ENCODE peak calls at places on chromosome 16, in six cellular contexts. F is central memory CD4-positive, alpha-beta T cell; J is hypothalamus; O is stimulated activated CD8-positive, alpha-beta memory T cell treated with anti-CD3 and anti-CD28 coated beads, Interleukin-15, amount 100 ng/mL, for 24 hours; W is AG09319; B is T-helper 1 cell. R is an unnamed sample.

GRCh38 chr16:81931927-81932326 is 79.3 kb downstream of the SDR42E1 start:
- DNase-seq in J (no peak), W (no peak), O (no peak), F (no peak), B (no peak), R (no peak)

GRCh38 chr16:2856061-2856670 is 1.8 kb downstream of the PRSS22 start:
- DNase-seq in F (no peak), O (no peak), B (no peak), W (no peak), J (no peak), R (no peak)

GRCh38 chr16:74264806-74265205 is 31.8 kb upstream of the PSMD7 start:
- DNase-seq in W (no peak), J (no peak), F (no peak), O (no peak), B (no peak), R (no peak)

GRCh38 chr16:8951447-8952280 is 12.0 kb downstream of the USP7 start:
- DNase-seq in B (no peak), O (no peak), J (no peak), W (no peak), F (no peak), R (no peak)

GRCh38 chr16:88197481-88198456 is 185.0 kb upstream of the ZNF469 start:
- DNase-seq in J (no peak), W (no peak), F (no peak), B (no peak), O (no peak), R (no peak)

GRCh38 chr16:54347961-54348360 is 61.4 kb upstream of the IRX3 start:
- DNase-seq in O (no peak), F (no peak), B (no peak), W (no peak), J (no peak), R (peak)

GRCh38 chr16:85401370-85401916 is 211.7 kb upstream of the GSE1 start:
- DNase-seq in F (no peak), B (no peak), O (no peak), W (no peak), J (no peak), R (no peak)

GRCh38 chr16:67833418-67834241 is 8.5 kb upstream of the THAP11 start:
- DNase-seq in F (peak), B (peak), W (peak), O (peak), J (peak), R (peak)

GRCh38 chr16:14249291-14250032 is 178.3 kb downstream of the MRTFB start:
- DNase-seq in B (peak), F (peak), O (no peak), W (peak), J (peak), R (no peak)

GRCh38 chr16:27515874-27516353 is 33.8 kb downstream of the GTF3C1 start:
- DNase-seq in B (no peak), O (no peak), W (no peak), J (no peak), F (no peak), R (no peak)

GRCh38 chr16:50152386-50152806 is 710 bp upstream of the TENT4B start:
- DNase-seq in O (peak), B (peak), W (no peak), F (peak), J (peak), R (no peak)

GRCh38 chr16:57041182-57042156 is 50.9 kb upstream of the CPNE2 start:
- DNase-seq in F (peak), J (no peak), B (peak), W (no peak), O (peak), R (no peak)

GRCh38 chr16:78005881-78006280 is 16.5 kb upstream of the CLEC3A start:
- DNase-seq in B (no peak), J (no peak), W (no peak), O (no peak), F (no peak), R (no peak)

GRCh38 chr16:20901441-20902112 is 1.0 kb downstream of the LYRM1 start:
- DNase-seq in J (peak), F (no peak), B (peak), W (no peak), O (no peak), R (peak)

GRCh38 chr16:27853101-27853500 is 210.4 kb downstream of the GSG1L start:
- DNase-seq in J (no peak), O (no peak), F (no peak), W (no peak), B (no peak), R (no peak)

GRCh38 chr16:46922239-46922638 is 38.1 kb downstream of the GPT2 start:
- DNase-seq in J (no peak), O (no peak), B (no peak), W (no peak), F (no peak), R (no peak)

GRCh38 chr16:22977294-22977697 is 163.3 kb downstream of the HS3ST2 start:
- DNase-seq in J (no peak), B (no peak), F (no peak), O (no peak), W (no peak), R (no peak)

GRCh38 chr16:4496305-4496704 is 20.1 kb downstream of the HMOX2 start:
- DNase-seq in F (no peak), W (no peak), O (no peak), J (no peak), B (no peak), R (no peak)

GRCh38 chr16:19774024-19774423 is 56.0 kb downstream of the IQCK start:
- DNase-seq in J (no peak), O (no peak), B (no peak), F (no peak), W (no peak), R (no peak)

GRCh38 chr16:54245788-54246453 is 40.7 kb downstream of the IRX3 start:
- DNase-seq in W (no peak), J (no peak), F (no peak), B (no peak), O (no peak), R (no peak)

GRCh38 chr16:70657956-70658355 is 11.6 kb downstream of the IL34 start:
- DNase-seq in W (no peak), O (no peak), J (no peak), B (no peak), F (no peak), R (no peak)

GRCh38 chr16:56369202-56369601 is 56.1 kb downstream of the AMFR start:
- DNase-seq in F (no peak), B (no peak), O (no peak), W (no peak), J (no peak), R (no peak)

GRCh38 chr16:69115361-69115760 is 9.9 kb downstream of the HAS3 start:
- DNase-seq in J (no peak), B (no peak), O (no peak), W (no peak), F (no peak), R (no peak)

GRCh38 chr16:65546353-65546791 is 424.5 kb upstream of the CDH11 start:
- DNase-seq in B (no peak), J (no peak), F (no peak), O (no peak), W (peak), R (no peak)

GRCh38 chr16:49992825-49993224 is 32.2 kb upstream of the CNEP1R1 start:
- DNase-seq in O (no peak), B (no peak), F (no peak), J (no peak), W (no peak), R (no peak)

GRCh38 chr16:49997721-49998251 is 27.2 kb upstream of the CNEP1R1 start:
- DNase-seq in B (no peak), W (no peak), F (no peak), J (no peak), O (no peak), R (no peak)

GRCh38 chr16:31134091-31134571 is 1.4 kb downstream of the PRSS8 start:
- DNase-seq in O (no peak), J (no peak), F (no peak), W (no peak), B (no peak), R (no peak)

GRCh38 chr16:86222965-86223551 is 287.3 kb upstream of the FOXF1 start:
- DNase-seq in F (no peak), B (no peak), W (peak), J (no peak), O (no peak), R (no peak)

GRCh38 chr16:24920568-24920967 is 74.8 kb downstream of the SLC5A11 start:
- DNase-seq in O (no peak), F (no peak), W (no peak), J (no peak), B (no peak), R (no peak)

GRCh38 chr16:89721644-89722391 is 481 bp downstream of the ZNF276 start:
- DNase-seq in B (peak), W (no peak), J (peak), F (peak), O (peak), R (no peak)

GRCh38 chr16:9099131-9099625 is 7.7 kb downstream of the HAPSTR1 start:
- DNase-seq in B (no peak), W (no peak), F (no peak), J (no peak), O (no peak), R (no peak)

GRCh38 chr16:82510041-82510440 is 116.7 kb upstream of the CDH13 start:
- DNase-seq in B (no peak), O (no peak), F (no peak), J (no peak), W (no peak), R (no peak)

GRCh38 chr16:89006036-89006752 is 29.2 kb upstream of the CBFA2T3 start:
- DNase-seq in W (no peak), B (no peak), F (no peak), O (no peak), J (no peak), R (no peak)

GRCh38 chr16:51327001-51327400 is 175.9 kb upstream of the SALL1 start:
- DNase-seq in B (no peak), O (no peak), W (no peak), J (no peak), F (no peak), R (no peak)

R was measured in DMS79.